ENCODE peak calls at places on chromosomes 7 and 10, in nine cellular contexts. A is ascending aorta, W is lower lobe of right lung, D is H9, O is GM23338, Y is IMR-90, T is testis, R is neural progenitor cell, K is heart left ventricle. S is an unnamed sample.
A peak's percentile ranks its signal among the peaks of the same experiment; 100 is the strongest.

GRCh38 chr7:112886171-112886570 is 96.0 kb upstream of the TMEM168 start:
- DNase-seq in A (no peak), O (no peak), T (no peak), D (no peak), W (no peak), Y (no peak), K (no peak), R (no peak), S (no peak)

GRCh38 chr10:72261323-72262018 is 12.3 kb upstream of the DDIT4 start:
- DNase-seq in A (no peak), O (no peak), T (no peak), R (no peak), K (no peak), Y (no peak), D (no peak), W (no peak), S (peak; percentile 59)

GRCh38 chr7:90236890-90237289 is 8.1 kb upstream of the CFAP69 start:
- DNase-seq in D (no peak), R (peak; percentile 51), O (no peak), Y (no peak), T (no peak), A (no peak), W (no peak), K (no peak), S (no peak)

GRCh38 chr10:71471957-71472365 is 75.2 kb downstream of the CDH23 start:
- DNase-seq in T (peak; percentile 70), D (no peak), Y (no peak), K (peak; percentile 55), R (no peak), O (no peak), W (no peak), A (no peak), S (no peak)

GRCh38 chr10:110723224-110723891 is 79.2 kb downstream of the RBM20 start:
- DNase-seq in D (no peak), O (no peak), T (no peak), W (no peak), K (no peak), Y (no peak), R (no peak), A (no peak), S (no peak)

GRCh38 chr10:132570771-132571564 is 33.4 kb downstream of the INPP5A start:
- DNase-seq in T (no peak), K (no peak), O (no peak), Y (no peak), A (no peak), W (no peak), D (no peak), R (peak; percentile 32), S (peak; percentile 68)

GRCh38 chr7:37921340-37921805 is 933 bp downstream of the EPDR1 start:
- DNase-seq in W (peak; percentile 57), O (peak; percentile 65), Y (no peak), T (peak; percentile 79), D (peak; percentile 68), A (no peak), K (peak; percentile 59), R (peak; percentile 68), S (no peak)

GRCh38 chr10:24869354-24870016 is 82.9 kb downstream of the PRTFDC1 start:
- DNase-seq in D (no peak), A (no peak), R (no peak), Y (peak; percentile 67), T (no peak), O (no peak), W (no peak), K (no peak), S (no peak)

GRCh38 chr7:24665564-24666294 is 91.5 kb downstream of the GSDME start:
- DNase-seq in D (peak; percentile 37), R (peak; percentile 60), K (no peak), W (no peak), A (no peak), O (peak; percentile 85), T (peak; percentile 46), Y (peak; percentile 58), S (peak; percentile 17)

GRCh38 chr7:142808802-142809583 is 38.2 kb downstream of the PRSS2 start:
- DNase-seq in A (peak; percentile 41), R (no peak), W (peak; percentile 60), Y (peak; percentile 7), T (no peak), K (no peak), D (no peak), O (no peak), S (peak; percentile 96)

DNA sequence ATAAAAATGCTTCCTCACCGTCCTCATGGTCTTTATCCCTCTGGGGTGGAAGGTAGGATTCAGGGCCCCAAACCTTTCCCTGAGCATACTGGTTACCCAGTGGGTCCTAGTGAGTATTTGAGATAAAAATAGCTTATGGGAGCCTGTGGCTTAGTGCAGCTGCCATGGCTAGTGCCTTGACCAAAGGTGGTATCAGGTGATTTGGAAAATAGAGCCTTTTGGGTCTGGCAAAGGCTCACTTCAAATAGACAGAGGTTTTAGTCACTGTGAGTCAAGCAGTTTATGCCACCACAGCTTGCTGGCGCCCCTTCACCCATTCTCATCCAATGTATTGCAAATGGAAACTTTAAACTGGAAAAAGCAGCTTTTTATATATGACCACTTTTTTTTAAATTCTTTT is 30.4 kb downstream of the PLAU start:
- DNase-seq in R (no peak), D (no peak), W (no peak), Y (no peak), O (no peak), K (no peak), A (no peak), T (no peak), S (no peak)
- TF ChIP-seq CTCF in R (no peak), D (no peak), W (no peak), Y (no peak), O (no peak), K (no peak), A (no peak), T (no peak), S (no peak)

DNA sequence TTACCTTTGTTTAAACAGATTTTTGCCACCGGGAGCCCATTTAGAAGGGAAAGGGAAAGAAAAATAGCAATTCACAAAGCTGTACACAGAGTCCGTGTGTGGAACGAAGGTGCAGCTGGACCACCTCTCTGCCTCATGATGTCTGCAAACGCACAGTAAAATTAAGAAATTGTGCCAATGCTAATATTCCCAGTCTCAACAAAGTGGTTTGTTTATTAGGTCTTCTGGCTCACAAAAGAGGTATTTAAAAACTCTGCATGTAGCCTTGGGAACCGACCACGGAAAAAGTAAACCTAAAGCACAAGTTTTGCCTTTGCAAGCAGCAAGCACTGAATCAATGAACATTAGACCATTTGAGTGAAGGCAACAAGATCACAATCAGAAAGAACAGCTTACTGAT is 57.7 kb downstream of the CREB3L2 start:
- DNase-seq in O (no peak), K (no peak), D (no peak), W (no peak), Y (peak; percentile 95), R (no peak), A (no peak), T (no peak), S (no peak)
- H3K27ac ChIP-seq in O (peak overlapping the region; percentile 57), K (no peak overlapping the region), D (no peak overlapping the region), W (no peak overlapping the region), Y (peak overlapping the region; percentile 64), R (no peak overlapping the region), A (peak overlapping the region; percentile 77), T (no peak overlapping the region), S (peak overlapping the region; percentile 67)

GRCh38 chr7:33853361-33854062 is 51.8 kb upstream of the BMPER start:
- DNase-seq in A (no peak), R (no peak), K (no peak), O (no peak), Y (peak; percentile 93), D (no peak), W (no peak), T (no peak), S (no peak)

GRCh38 chr7:33850768-33851167 is 54.6 kb upstream of the BMPER start:
- DNase-seq in Y (no peak), D (no peak), K (no peak), T (no peak), A (no peak), O (no peak), W (no peak), R (no peak), S (no peak)

GRCh38 chr7:33854951-33855350 is 50.4 kb upstream of the BMPER start:
- DNase-seq in R (no peak), D (no peak), Y (peak; percentile 95), K (no peak), O (no peak), A (no peak), T (no peak), W (no peak), S (no peak)

GRCh38 chr7:33852838-33853237 is 52.5 kb upstream of the BMPER start:
- DNase-seq in K (no peak), D (no peak), O (no peak), W (no peak), A (no peak), T (no peak), Y (no peak), R (no peak), S (no peak)

DNA sequence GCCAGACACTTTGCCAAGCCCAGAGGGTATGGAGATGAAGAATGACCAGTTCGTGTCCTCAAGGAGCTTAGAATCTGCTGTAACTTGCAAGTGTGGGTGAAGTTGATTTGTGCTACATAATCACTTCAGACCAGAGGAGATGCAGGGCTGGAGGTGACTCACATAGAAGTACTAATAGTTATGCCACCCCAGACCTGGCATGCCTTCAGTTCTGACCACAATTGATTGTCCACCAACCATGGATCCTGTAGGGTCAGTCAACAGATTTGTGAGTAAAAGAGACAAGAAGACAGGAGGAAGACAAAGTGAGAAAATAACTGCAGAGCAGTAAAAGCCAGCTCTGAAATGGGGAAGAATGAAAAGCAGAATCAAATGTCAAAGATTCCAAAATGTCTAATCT is 51.2 kb upstream of the BMPER start:
- DNase-seq in T (no peak), A (no peak), W (no peak), K (no peak), R (no peak), D (no peak), O (no peak), Y (peak; percentile 73), S (no peak)
- H3K27me3 ChIP-seq in T (no peaks in the 10 kb centered on the region), A (no peaks in the 10 kb centered on the region), W (no peaks in the 10 kb centered on the region), K (peaks cover 3% of the 10 kb centered on the region), R (no peaks in the 10 kb centered on the region), D (no peaks in the 10 kb centered on the region), O (no peaks in the 10 kb centered on the region), Y (peaks cover 9% of the 10 kb centered on the region), S (no peaks in the 10 kb centered on the region)

DNA sequence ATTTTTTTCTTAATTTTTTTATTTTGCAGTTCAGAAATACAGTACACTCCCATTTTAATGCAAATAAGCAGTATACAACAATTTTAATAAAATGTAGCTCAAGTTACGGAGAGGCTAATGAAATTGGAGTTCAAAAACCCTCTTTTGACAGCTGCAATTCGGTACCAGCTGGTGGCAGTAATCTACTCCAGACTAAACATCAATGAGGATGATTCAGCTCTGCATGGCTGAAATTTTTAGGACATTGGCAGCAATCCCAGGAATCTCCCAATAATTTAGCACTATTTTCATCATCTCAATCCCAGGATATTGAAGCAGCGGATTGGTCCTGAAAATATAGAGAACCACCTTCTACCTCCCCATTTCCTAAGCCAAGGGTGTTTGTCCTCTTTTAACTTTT is 278.8 kb downstream of the CACNA2D1 start:
- DNase-seq in D (no peak), A (no peak), O (peak; percentile 33), T (peak; percentile 17), K (no peak), R (peak; percentile 25), Y (peak; percentile 79), W (no peak), S (no peak)
- TF ChIP-seq CTCF in D (peak; percentile 51), A (peak; percentile 23), O (peak; percentile 43), T (no peak), K (peak; percentile 55), R (peak; percentile 46), Y (peak; percentile 54), W (no peak), S (no peak)

DNA sequence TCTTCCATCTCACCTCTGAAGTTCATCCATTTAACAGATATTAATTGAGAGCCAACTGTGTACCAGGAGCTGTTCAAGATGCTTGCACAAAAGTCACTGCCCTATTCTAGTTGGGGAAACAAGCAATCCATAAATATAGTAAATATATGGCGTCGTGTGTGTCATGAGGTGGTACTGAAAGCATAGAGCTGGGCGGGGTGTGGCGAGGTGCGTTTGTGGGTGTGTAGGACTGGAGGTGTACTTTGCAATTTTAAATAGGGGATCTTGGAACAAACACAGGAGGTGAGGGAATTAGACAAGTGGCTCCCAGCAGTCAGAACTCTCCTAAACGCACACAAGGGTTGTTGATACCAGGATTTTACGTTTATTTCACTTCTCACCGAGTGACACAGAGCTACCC is 490 bp upstream of the ZNF239 start:
- DNase-seq in O (no peak), T (no peak), A (no peak), K (no peak), D (no peak), Y (no peak), R (no peak), W (no peak), S (no peak)
- H3K27ac ChIP-seq in O (no peak overlapping the region), T (no peak overlapping the region), A (peak overlapping the region; percentile 80), K (peak overlapping the region; percentile 12), D (no peak overlapping the region), Y (no peak overlapping the region), R (no peak overlapping the region), W (peak overlapping the region; percentile 75), S (peak overlapping the region; percentile 67)